ENCODE peak calls at places on chromosomes 2 and 18, in seven cellular contexts. One of them, this sample, is unnamed.
A peak's percentile ranks its signal among the peaks of the same experiment; 100 is the strongest.

GRCh38 chr18:37402735-37403099 is 162.9 kb downstream of the CELF4 start:
- DNase-seq in HCT116: no peak
- DNase-seq in H1: no peak
- DNase-seq in GM12878: no peak
- DNase-seq in SK-N-SH: no peak
- DNase-seq in K562: no peak
- DNase-seq in HepG2: no peak
- DNase-seq in this sample: no peak

GRCh38 chr2:186895451-186895850 is 46.5 kb upstream of the ZSWIM2 start:
- DNase-seq in K562: no peak
- DNase-seq in SK-N-SH: no peak
- DNase-seq in HepG2: no peak
- DNase-seq in H1: no peak
- DNase-seq in HCT116: no peak
- DNase-seq in GM12878: no peak
- DNase-seq in this sample: no peak

GRCh38 chr2:110655701-110656100 is 22.2 kb downstream of the BUB1 start:
- DNase-seq in HCT116: no peak
- DNase-seq in HepG2: no peak
- DNase-seq in K562: no peak
- DNase-seq in GM12878: no peak
- DNase-seq in SK-N-SH: no peak
- DNase-seq in H1: no peak
- DNase-seq in this sample: no peak

GRCh38 chr2:55923091-55923977 is at the start of gene EFEMP1:
- DNase-seq in SK-N-SH: peak; percentile 41
- DNase-seq in K562: no peak
- DNase-seq in HepG2: no peak
- DNase-seq in GM12878: no peak
- DNase-seq in HCT116: no peak
- DNase-seq in H1: peak; percentile 81
- DNase-seq in this sample: peak; percentile 86

GRCh38 chr18:68406761-68407160 is 308.1 kb downstream of the TMX3 start:
- DNase-seq in HepG2: no peak
- DNase-seq in SK-N-SH: no peak
- DNase-seq in GM12878: no peak
- DNase-seq in HCT116: no peak
- DNase-seq in H1: no peak
- DNase-seq in K562: no peak
- DNase-seq in this sample: no peak

GRCh38 chr18:79869591-79870368 is 72.0 kb downstream of the KCNG2 start:
- DNase-seq in GM12878: no peak
- DNase-seq in H1: no peak
- DNase-seq in SK-N-SH: no peak
- DNase-seq in HCT116: no peak
- DNase-seq in HepG2: no peak
- DNase-seq in K562: no peak
- DNase-seq in this sample: no peak

GRCh38 chr18:79478484-79479113 is 82.9 kb downstream of the NFATC1 start:
- DNase-seq in HCT116: no peak
- DNase-seq in GM12878: no peak
- DNase-seq in SK-N-SH: no peak
- DNase-seq in HepG2: no peak
- DNase-seq in H1: no peak
- DNase-seq in K562: no peak
- DNase-seq in this sample: no peak

GRCh38 chr18:53991202-53991601 is 233.3 kb downstream of the MBD2 start:
- DNase-seq in K562: no peak
- DNase-seq in HepG2: peak; percentile 33
- DNase-seq in H1: no peak
- DNase-seq in SK-N-SH: no peak
- DNase-seq in HCT116: peak; percentile 45
- DNase-seq in GM12878: no peak
- DNase-seq in this sample: no peak

GRCh38 chr2:158773121-158773520 is 22.0 kb upstream of the DAPL1 start:
- DNase-seq in GM12878: no peak
- DNase-seq in HCT116: no peak
- DNase-seq in HepG2: no peak
- DNase-seq in H1: no peak
- DNase-seq in K562: no peak
- DNase-seq in SK-N-SH: no peak
- DNase-seq in this sample: no peak

GRCh38 chr2:166337932-166338331 is 37.8 kb downstream of the SCN9A start:
- DNase-seq in HCT116: no peak
- DNase-seq in K562: peak; percentile 25
- DNase-seq in SK-N-SH: no peak
- DNase-seq in HepG2: no peak
- DNase-seq in GM12878: no peak
- DNase-seq in H1: no peak
- DNase-seq in this sample: no peak

GRCh38 chr2:65228249-65228750 is 669 bp downstream of the ACTR2 start:
- DNase-seq in HCT116: no peak
- DNase-seq in K562: no peak
- DNase-seq in HepG2: peak; percentile 57
- DNase-seq in GM12878: peak; percentile 46
- DNase-seq in H1: no peak
- DNase-seq in SK-N-SH: peak; percentile 48
- DNase-seq in this sample: no peak

GRCh38 chr2:197121756-197122385 is 188.7 kb downstream of the ANKRD44 start:
- DNase-seq in GM12878: no peak
- DNase-seq in HCT116: no peak
- DNase-seq in SK-N-SH: no peak
- DNase-seq in HepG2: no peak
- DNase-seq in H1: no peak
- DNase-seq in K562: no peak
- DNase-seq in this sample: no peak

GRCh38 chr18:58201728-58202405 is 157.8 kb downstream of the NEDD4L start:
- DNase-seq in SK-N-SH: no peak
- DNase-seq in K562: no peak
- DNase-seq in HepG2: no peak
- DNase-seq in HCT116: no peak
- DNase-seq in H1: no peak
- DNase-seq in GM12878: no peak
- DNase-seq in this sample: no peak

GRCh38 chr2:180692322-180692721 is 288.1 kb upstream of the UBE2E3 start:
- DNase-seq in HepG2: no peak
- DNase-seq in SK-N-SH: no peak
- DNase-seq in K562: no peak
- DNase-seq in GM12878: no peak
- DNase-seq in HCT116: no peak
- DNase-seq in H1: no peak
- DNase-seq in this sample: no peak

GRCh38 chr2:190482441-190482840 is 52.1 kb downstream of the NEMP2 start:
- DNase-seq in GM12878: no peak
- DNase-seq in HCT116: no peak
- DNase-seq in H1: no peak
- DNase-seq in SK-N-SH: no peak
- DNase-seq in K562: no peak
- DNase-seq in HepG2: no peak
- DNase-seq in this sample: no peak
- TF ChIP-seq JUND in GM12878: no peak
- TF ChIP-seq JUND in HCT116: no peak
- TF ChIP-seq JUND in H1: no peak
- TF ChIP-seq JUND in SK-N-SH: no peak
- TF ChIP-seq JUND in K562: no peak
- TF ChIP-seq JUND in HepG2: no peak
- TF ChIP-seq JUND in this sample: no peak

DNA sequence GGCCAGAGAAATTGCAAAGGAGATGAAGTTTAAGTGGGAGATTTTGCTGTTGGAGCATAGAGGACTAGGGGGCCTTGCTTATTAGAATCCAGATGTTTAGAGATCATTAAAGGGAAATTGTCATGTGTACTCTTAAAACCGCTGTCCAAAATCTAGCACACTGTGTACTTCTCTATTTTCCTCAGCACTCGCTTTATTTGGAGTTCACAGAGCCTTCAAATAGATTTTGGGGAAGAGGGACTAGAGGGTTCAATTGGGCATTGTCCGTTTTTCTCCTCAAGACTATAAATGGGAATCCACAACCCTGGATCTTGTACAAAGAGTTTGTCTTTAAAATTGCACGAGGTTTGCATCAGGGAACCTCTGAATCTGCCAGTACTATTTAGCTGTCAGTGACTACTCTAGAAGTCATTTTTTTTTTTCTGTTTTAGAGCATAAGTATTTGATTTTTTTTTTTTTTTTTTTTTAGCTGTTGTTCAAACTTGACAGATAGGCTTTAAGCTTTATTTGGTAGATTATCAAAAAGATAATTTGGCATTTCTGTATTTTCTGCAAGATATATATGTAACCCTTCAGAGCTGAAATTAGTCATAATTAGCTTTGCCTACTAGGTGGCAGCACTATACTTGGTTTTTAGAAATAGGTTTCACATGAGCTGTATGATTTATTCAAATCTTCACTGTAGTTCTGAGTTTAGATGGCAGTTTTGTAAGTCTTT is 14.2 kb downstream of the PMS1 start:
- DNase-seq in K562: no peak
- DNase-seq in SK-N-SH: peak; percentile 21
- DNase-seq in H1: no peak
- DNase-seq in GM12878: peak; percentile 25
- DNase-seq in HCT116: peak; percentile 12
- DNase-seq in HepG2: peak; percentile 24
- DNase-seq in this sample: peak; percentile 38
- TF ChIP-seq JUND in K562: no peak
- TF ChIP-seq JUND in SK-N-SH: no peak
- TF ChIP-seq JUND in H1: no peak
- TF ChIP-seq JUND in GM12878: no peak
- TF ChIP-seq JUND in HCT116: no peak
- TF ChIP-seq JUND in HepG2: no peak
- TF ChIP-seq JUND in this sample: no peak

GRCh38 chr2:66888791-66889631 is 454.1 kb downstream of the MEIS1 start:
- DNase-seq in SK-N-SH: no peak
- DNase-seq in GM12878: no peak
- DNase-seq in HCT116: no peak
- DNase-seq in HepG2: no peak
- DNase-seq in K562: no peak
- DNase-seq in H1: no peak
- DNase-seq in this sample: no peak
- TF ChIP-seq JUND in SK-N-SH: no peak
- TF ChIP-seq JUND in GM12878: no peak
- TF ChIP-seq JUND in HCT116: no peak
- TF ChIP-seq JUND in HepG2: no peak
- TF ChIP-seq JUND in K562: no peak
- TF ChIP-seq JUND in H1: no peak
- TF ChIP-seq JUND in this sample: no peak

GRCh38 chr2:29139152-29139551 is 23.9 kb downstream of the CLIP4 start:
- DNase-seq in SK-N-SH: no peak
- DNase-seq in HCT116: no peak
- DNase-seq in K562: no peak
- DNase-seq in HepG2: no peak
- DNase-seq in H1: no peak
- DNase-seq in GM12878: no peak
- DNase-seq in this sample: no peak
- TF ChIP-seq JUND in SK-N-SH: no peak
- TF ChIP-seq JUND in HCT116: no peak
- TF ChIP-seq JUND in K562: no peak
- TF ChIP-seq JUND in HepG2: no peak
- TF ChIP-seq JUND in H1: no peak
- TF ChIP-seq JUND in GM12878: no peak
- TF ChIP-seq JUND in this sample: no peak

GRCh38 chr2:68253211-68254068 is 1.1 kb upstream of the PPP3R1 start:
- DNase-seq in HCT116: no peak
- DNase-seq in GM12878: no peak
- DNase-seq in SK-N-SH: peak; percentile 30
- DNase-seq in K562: peak; percentile 57
- DNase-seq in HepG2: peak; percentile 24
- DNase-seq in H1: no peak
- DNase-seq in this sample: no peak
- TF ChIP-seq JUND in HCT116: no peak
- TF ChIP-seq JUND in GM12878: no peak
- TF ChIP-seq JUND in SK-N-SH: no peak
- TF ChIP-seq JUND in K562: no peak
- TF ChIP-seq JUND in HepG2: no peak
- TF ChIP-seq JUND in H1: no peak
- TF ChIP-seq JUND in this sample: no peak

This sample was measured in T47D.